ENCODE peak calls at places on chromosomes 4 and X, in five cellular contexts. One of them, this sample, is unnamed.

GRCh38 chrX:135707880-135708279 is 5.6 kb upstream of the CT45A1 start:
- DNase-seq in endodermal cell: peak
- DNase-seq in psoas muscle: no peak
- DNase-seq in left ventricle myocardium inferior: no peak
- DNase-seq in mucosa of descending colon: peak
- DNase-seq in this sample: no peak

GRCh38 chr4:20237894-20238537 is 13.7 kb upstream of the SLIT2 start:
- DNase-seq in psoas muscle: no peak
- DNase-seq in endodermal cell: no peak
- DNase-seq in mucosa of descending colon: no peak
- DNase-seq in left ventricle myocardium inferior: no peak
- DNase-seq in this sample: no peak

GRCh38 chr4:159035570-159035969 is 67.3 kb upstream of the RAPGEF2 start:
- DNase-seq in mucosa of descending colon: no peak
- DNase-seq in left ventricle myocardium inferior: no peak
- DNase-seq in endodermal cell: no peak
- DNase-seq in psoas muscle: no peak
- DNase-seq in this sample: no peak

GRCh38 chrX:46929439-46930018 is 17.3 kb downstream of the JADE3 start:
- DNase-seq in psoas muscle: no peak
- DNase-seq in mucosa of descending colon: no peak
- DNase-seq in left ventricle myocardium inferior: no peak
- DNase-seq in endodermal cell: no peak
- DNase-seq in this sample: no peak

GRCh38 chr4:16187455-16187854 is 38.8 kb downstream of the TAPT1 start:
- DNase-seq in endodermal cell: no peak
- DNase-seq in left ventricle myocardium inferior: no peak
- DNase-seq in psoas muscle: no peak
- DNase-seq in mucosa of descending colon: no peak
- DNase-seq in this sample: no peak

GRCh38 chr4:54539500-54540029 is 118.2 kb upstream of the KIT start:
- DNase-seq in psoas muscle: peak
- DNase-seq in endodermal cell: peak
- DNase-seq in mucosa of descending colon: peak
- DNase-seq in left ventricle myocardium inferior: peak
- DNase-seq in this sample: peak

GRCh38 chrX:154462396-154462795 is 4.3 kb downstream of the PLXNA3 start:
- DNase-seq in left ventricle myocardium inferior: no peak
- DNase-seq in psoas muscle: no peak
- DNase-seq in mucosa of descending colon: no peak
- DNase-seq in endodermal cell: no peak
- DNase-seq in this sample: no peak

GRCh38 chrX:80876877-80877276 is 67.2 kb upstream of the BRWD3 start:
- DNase-seq in psoas muscle: no peak
- DNase-seq in left ventricle myocardium inferior: no peak
- DNase-seq in mucosa of descending colon: no peak
- DNase-seq in endodermal cell: no peak
- DNase-seq in this sample: no peak

GRCh38 chrX:150465856-150466775 is 102.3 kb upstream of the MTM1 start:
- DNase-seq in psoas muscle: no peak
- DNase-seq in mucosa of descending colon: no peak
- DNase-seq in left ventricle myocardium inferior: no peak
- DNase-seq in endodermal cell: no peak
- DNase-seq in this sample: no peak

GRCh38 chr4:169106696-169107229 is 96.7 kb upstream of the CBR4 start:
- DNase-seq in mucosa of descending colon: no peak
- DNase-seq in endodermal cell: peak
- DNase-seq in left ventricle myocardium inferior: no peak
- DNase-seq in psoas muscle: no peak
- DNase-seq in this sample: no peak

GRCh38 chr4:89981789-89982334 is 87.2 kb downstream of the MMRN1 start:
- DNase-seq in psoas muscle: no peak
- DNase-seq in left ventricle myocardium inferior: no peak
- DNase-seq in mucosa of descending colon: no peak
- DNase-seq in endodermal cell: no peak
- DNase-seq in this sample: no peak

GRCh38 chr4:2412534-2412884 is 5.9 kb downstream of the ZFYVE28 start:
- DNase-seq in left ventricle myocardium inferior: no peak
- DNase-seq in psoas muscle: no peak
- DNase-seq in mucosa of descending colon: peak
- DNase-seq in endodermal cell: no peak
- DNase-seq in this sample: no peak

DNA sequence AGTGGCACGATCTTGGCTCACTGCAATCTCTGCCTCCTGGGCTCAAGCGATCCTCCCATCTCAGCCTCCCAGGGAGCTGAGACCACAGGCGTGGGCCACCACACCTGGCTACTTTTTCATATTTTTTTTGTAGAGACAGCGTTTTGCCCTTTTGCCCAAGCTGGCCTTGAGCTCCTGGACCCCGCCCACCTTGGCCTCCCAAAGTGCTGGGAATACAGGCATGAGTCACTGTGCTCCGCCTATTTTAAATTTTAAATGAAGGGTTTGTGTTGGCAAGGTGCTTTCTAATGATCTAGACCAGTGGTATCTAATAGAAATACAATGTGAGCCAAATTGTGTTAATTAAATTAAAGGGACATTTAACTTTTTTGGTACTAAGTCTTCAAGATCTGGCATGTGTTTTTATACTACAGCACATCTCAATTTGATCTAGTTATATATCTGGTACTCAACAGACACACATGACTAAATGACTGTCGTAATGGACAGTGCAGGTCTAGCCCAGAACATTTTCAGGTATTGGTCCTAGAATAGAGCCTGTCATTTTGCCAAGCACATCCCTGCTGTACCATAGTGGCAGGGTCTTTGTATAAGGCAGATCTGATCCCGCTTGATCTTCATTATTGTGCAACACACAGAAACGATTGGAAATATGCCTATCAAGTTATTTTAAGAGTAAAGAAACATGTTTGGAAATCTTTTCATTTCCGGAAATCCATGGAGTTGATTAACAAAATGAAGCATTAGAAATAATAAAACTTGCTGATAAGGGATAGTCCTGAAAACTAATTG is 7.3 kb downstream of the PGK1 start:
- DNase-seq in endodermal cell: no peak
- DNase-seq in left ventricle myocardium inferior: no peak
- DNase-seq in mucosa of descending colon: peak
- DNase-seq in psoas muscle: no peak
- DNase-seq in this sample: no peak
- TF ChIP-seq CTCF in endodermal cell: no peak
- TF ChIP-seq CTCF in left ventricle myocardium inferior: no peak
- TF ChIP-seq CTCF in mucosa of descending colon: no peak
- TF ChIP-seq CTCF in psoas muscle: no peak
- TF ChIP-seq CTCF in this sample: no peak

DNA sequence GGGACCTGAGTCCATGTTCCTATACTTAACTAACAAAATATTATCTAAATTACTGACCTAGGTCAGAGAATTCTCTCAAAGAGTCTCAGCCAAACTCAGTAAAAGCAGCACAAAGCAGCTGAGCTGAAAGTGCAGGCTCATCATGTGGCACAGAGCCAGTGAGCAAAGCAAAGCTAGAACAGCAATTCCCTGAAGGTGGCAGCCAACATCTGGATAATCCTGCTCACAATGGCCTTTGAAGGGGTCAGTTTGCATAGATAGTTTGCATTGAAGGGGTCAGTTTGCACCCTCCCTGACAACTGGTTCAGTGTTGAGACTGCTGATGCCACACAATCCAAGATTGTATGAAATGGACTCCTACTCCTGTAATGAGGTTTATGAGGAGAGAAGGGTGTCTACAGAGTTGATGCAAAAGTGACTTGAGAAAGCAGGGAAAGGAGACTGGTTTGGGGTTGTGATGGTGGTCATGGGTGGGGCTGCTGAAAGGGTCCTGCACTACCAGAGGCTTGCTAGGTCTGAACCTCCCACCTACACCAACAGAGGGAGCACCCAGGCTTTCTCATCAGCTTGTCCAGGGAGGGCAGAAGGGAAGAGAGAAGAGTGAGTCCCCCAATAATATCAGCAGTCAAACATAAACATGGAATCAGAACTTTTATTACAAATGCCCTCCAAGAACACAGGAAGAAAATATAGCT is 39.7 kb downstream of the TRIM61 start:
- DNase-seq in left ventricle myocardium inferior: no peak
- DNase-seq in psoas muscle: no peak
- DNase-seq in mucosa of descending colon: peak
- DNase-seq in endodermal cell: peak
- DNase-seq in this sample: no peak
- TF ChIP-seq CTCF in left ventricle myocardium inferior: no peak
- TF ChIP-seq CTCF in psoas muscle: no peak
- TF ChIP-seq CTCF in mucosa of descending colon: no peak
- TF ChIP-seq CTCF in endodermal cell: peak
- TF ChIP-seq CTCF in this sample: peak

GRCh38 chr4:130074096-130074495 is 978.1 kb downstream of the C4orf33 start:
- DNase-seq in left ventricle myocardium inferior: no peak
- DNase-seq in psoas muscle: no peak
- DNase-seq in mucosa of descending colon: peak
- DNase-seq in endodermal cell: no peak
- DNase-seq in this sample: no peak
- TF ChIP-seq CTCF in left ventricle myocardium inferior: no peak
- TF ChIP-seq CTCF in psoas muscle: no peak
- TF ChIP-seq CTCF in mucosa of descending colon: no peak
- TF ChIP-seq CTCF in endodermal cell: no peak
- TF ChIP-seq CTCF in this sample: no peak

DNA sequence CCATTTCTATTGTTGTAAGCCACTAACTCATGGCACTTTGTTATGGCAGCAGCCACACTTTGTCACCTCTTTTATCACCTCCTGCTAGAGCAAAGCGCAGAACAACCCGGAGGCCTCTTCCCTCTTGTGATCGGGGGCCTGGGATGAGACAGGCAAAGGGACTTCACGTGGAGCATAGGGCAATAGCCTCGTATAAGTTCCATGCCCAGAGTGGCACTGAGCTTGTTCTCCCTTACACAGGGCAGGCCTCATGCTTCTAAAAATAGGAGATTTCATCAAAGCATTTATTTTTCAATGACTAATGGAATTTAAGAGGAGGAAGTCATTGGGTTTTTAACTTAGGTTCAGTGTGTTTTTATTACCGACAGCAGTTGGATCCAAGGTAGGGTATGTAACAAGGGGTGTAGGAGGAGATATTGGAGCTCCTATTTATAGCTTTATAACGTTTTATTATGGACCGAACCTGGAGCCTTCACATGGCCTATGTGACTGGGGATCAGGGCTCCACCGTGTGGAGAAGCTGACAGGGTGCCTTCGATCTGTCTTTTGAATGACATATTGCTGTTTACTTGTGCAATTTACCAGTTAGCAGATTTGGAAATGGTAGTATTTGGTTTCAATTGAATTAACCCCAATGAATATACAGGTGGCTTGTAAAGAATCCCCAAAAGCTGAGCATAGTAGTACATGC is 93.8 kb downstream of the SLC2A9 start:
- DNase-seq in mucosa of descending colon: no peak
- DNase-seq in left ventricle myocardium inferior: no peak
- DNase-seq in endodermal cell: no peak
- DNase-seq in psoas muscle: no peak
- DNase-seq in this sample: no peak
- TF ChIP-seq CTCF in mucosa of descending colon: no peak
- TF ChIP-seq CTCF in left ventricle myocardium inferior: peak
- TF ChIP-seq CTCF in endodermal cell: peak
- TF ChIP-seq CTCF in psoas muscle: peak
- TF ChIP-seq CTCF in this sample: no peak

DNA sequence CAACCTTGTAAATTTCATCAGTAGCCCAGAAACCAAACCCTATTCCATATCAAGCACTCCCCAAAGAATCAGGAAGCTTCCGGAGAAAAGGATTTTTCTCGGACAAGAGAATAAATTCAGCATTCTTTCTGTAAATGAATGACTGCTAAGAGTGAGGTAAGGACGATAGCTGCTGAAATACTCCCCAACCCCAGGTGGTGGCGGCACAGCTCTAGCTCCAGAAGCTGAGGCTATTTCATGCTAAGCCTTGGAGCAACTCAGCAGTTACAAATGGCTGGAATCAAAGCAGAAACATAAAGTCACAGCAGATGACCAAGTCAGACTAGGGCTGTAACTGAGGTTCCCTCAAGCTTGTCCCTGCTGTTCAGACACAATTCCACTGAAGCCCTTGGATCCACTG is 13.9 kb upstream of the PCDH19 start:
- DNase-seq in left ventricle myocardium inferior: no peak
- DNase-seq in psoas muscle: no peak
- DNase-seq in endodermal cell: peak
- DNase-seq in mucosa of descending colon: peak
- DNase-seq in this sample: no peak
- TF ChIP-seq CTCF in left ventricle myocardium inferior: no peak
- TF ChIP-seq CTCF in psoas muscle: no peak
- TF ChIP-seq CTCF in endodermal cell: peak
- TF ChIP-seq CTCF in mucosa of descending colon: no peak
- TF ChIP-seq CTCF in this sample: peak

GRCh38 chr4:8044699-8045098 is 105.0 kb upstream of the AFAP1 start:
- DNase-seq in mucosa of descending colon: peak
- DNase-seq in left ventricle myocardium inferior: no peak
- DNase-seq in endodermal cell: no peak
- DNase-seq in psoas muscle: no peak
- DNase-seq in this sample: no peak
- TF ChIP-seq CTCF in mucosa of descending colon: no peak
- TF ChIP-seq CTCF in left ventricle myocardium inferior: no peak
- TF ChIP-seq CTCF in endodermal cell: no peak
- TF ChIP-seq CTCF in psoas muscle: no peak
- TF ChIP-seq CTCF in this sample: no peak

DNA sequence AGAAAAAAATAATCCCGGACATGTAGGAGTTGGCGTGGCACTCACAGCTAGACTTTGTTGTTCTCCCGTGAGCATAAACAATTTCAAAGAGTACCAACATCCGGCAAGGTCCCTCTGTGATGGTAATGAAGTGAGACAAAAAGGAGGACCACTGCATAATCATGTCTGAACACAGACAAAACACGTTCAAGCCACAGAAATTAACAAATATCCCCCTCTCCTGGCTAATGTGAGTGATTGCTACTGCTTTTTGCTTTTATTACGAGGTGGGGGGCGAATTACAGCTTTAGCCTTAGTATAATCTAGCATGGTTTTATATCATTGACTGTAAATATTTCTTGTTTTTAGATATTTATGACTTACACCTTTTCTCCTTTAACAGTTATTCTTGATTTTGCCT is 118.5 kb downstream of the PLS3 start:
- DNase-seq in left ventricle myocardium inferior: no peak
- DNase-seq in mucosa of descending colon: no peak
- DNase-seq in endodermal cell: no peak
- DNase-seq in psoas muscle: no peak
- DNase-seq in this sample: no peak
- TF ChIP-seq CTCF in left ventricle myocardium inferior: peak
- TF ChIP-seq CTCF in mucosa of descending colon: no peak
- TF ChIP-seq CTCF in endodermal cell: peak
- TF ChIP-seq CTCF in psoas muscle: no peak
- TF ChIP-seq CTCF in this sample: peak

DNA sequence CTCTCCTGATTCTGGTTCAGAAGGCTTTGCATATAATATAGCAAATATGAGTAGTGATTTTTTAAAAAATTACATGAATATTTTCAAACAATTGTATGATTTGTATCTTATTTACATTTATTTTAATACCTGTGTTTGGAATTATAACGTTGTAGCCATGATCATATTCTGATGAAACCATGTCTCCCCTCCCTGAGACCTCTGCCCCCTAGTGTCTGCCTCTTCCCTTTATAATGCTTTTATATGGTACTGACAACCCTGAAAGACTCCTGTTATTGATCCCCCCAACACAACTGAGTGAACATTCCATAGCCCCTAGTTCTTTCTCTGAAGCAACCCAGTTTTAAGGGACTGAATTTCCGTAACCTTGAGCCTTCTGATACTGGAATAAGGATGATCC is 187.4 kb downstream of the SOX3 start:
- DNase-seq in psoas muscle: no peak
- DNase-seq in left ventricle myocardium inferior: no peak
- DNase-seq in endodermal cell: no peak
- DNase-seq in mucosa of descending colon: no peak
- DNase-seq in this sample: no peak
- TF ChIP-seq CTCF in psoas muscle: no peak
- TF ChIP-seq CTCF in left ventricle myocardium inferior: no peak
- TF ChIP-seq CTCF in endodermal cell: peak
- TF ChIP-seq CTCF in mucosa of descending colon: no peak
- TF ChIP-seq CTCF in this sample: peak

This sample was measured in type B pancreatic cell.